ENCODE peak calls at places on chromosomes 5 and 9, in ten cellular contexts. Y is MCF 10A; T is CD4-positive, alpha-beta T cell; H is lower leg skin; E is endothelial cell; M is D721Med; Z is foreskin fibroblast; O is RWPE1; X is omental fat pad; U is AG04450. L is an unnamed sample.

GRCh38 chr5:97750576-97750975 is 567.5 kb upstream of the RIOK2 start:
- DNase-seq in Y (no peak), T (no peak), H (no peak), E (no peak), M (no peak), Z (peak), O (no peak), X (no peak), U (no peak), L (no peak)

GRCh38 chr5:52725065-52725746 is 62.5 kb upstream of the ITGA1 start:
- DNase-seq in Y (peak), T (peak), H (no peak), E (no peak), M (no peak), Z (no peak), O (peak), X (no peak), U (no peak), L (no peak)

GRCh38 chr5:113162770-113163169 is 186.2 kb downstream of the DCP2 start:
- DNase-seq in Y (peak), T (no peak), H (no peak), E (no peak), M (no peak), Z (peak), O (peak), X (peak), U (no peak), L (no peak)

GRCh38 chr5:98109561-98110006 is 663.9 kb upstream of the RGMB start:
- DNase-seq in Y (peak), T (no peak), H (no peak), E (no peak), M (no peak), Z (peak), O (peak), X (no peak), U (peak), L (no peak)

GRCh38 chr9:126398403-126399058 is 71.9 kb downstream of the MVB12B start:
- DNase-seq in Y (peak), T (peak), H (peak), E (peak), M (peak), Z (peak), O (peak), X (peak), U (peak), L (peak)

GRCh38 chr5:147361441-147362175 is 126.8 kb downstream of the STK32A start:
- DNase-seq in Y (no peak), T (no peak), H (no peak), E (no peak), M (no peak), Z (no peak), O (no peak), X (no peak), U (no peak), L (no peak)

GRCh38 chr9:8924529-8924928 is 1125.0 kb upstream of the DMAC1 start:
- DNase-seq in Y (peak), T (no peak), H (no peak), E (no peak), M (no peak), Z (peak), O (no peak), X (no peak), U (no peak), L (no peak)

GRCh38 chr9:86122309-86122708 is 23.0 kb upstream of the GOLM1 start:
- DNase-seq in Y (no peak), T (no peak), H (peak), E (no peak), M (no peak), Z (no peak), O (no peak), X (no peak), U (no peak), L (no peak)

GRCh38 chr5:64165500-64166200 is at the start of gene RNF180:
- DNase-seq in Y (peak), T (no peak), H (peak), E (peak), M (peak), Z (peak), O (peak), X (no peak), U (no peak), L (peak)

GRCh38 chr5:174690256-174690655 is 34.1 kb upstream of the MSX2 start:
- DNase-seq in Y (no peak), T (no peak), H (no peak), E (peak), M (no peak), Z (no peak), O (no peak), X (no peak), U (no peak), L (no peak)

GRCh38 chr9:36400332-36401178 is 486 bp upstream of the RNF38 start:
- DNase-seq in Y (peak), T (peak), H (peak), E (peak), M (peak), Z (peak), O (peak), X (peak), U (no peak), L (peak)
- TF ChIP-seq CTCF in Y (no peak), T (no peak), H (no peak), E (no peak), M (no peak), Z (no peak), O (no peak), X (no peak), U (no peak), L (no peak)

GRCh38 chr9:27645166-27645840 is 72.0 kb upstream of the C9orf72 start:
- DNase-seq in Y (no peak), T (no peak), H (no peak), E (no peak), M (no peak), Z (no peak), O (no peak), X (no peak), U (no peak), L (no peak)
- TF ChIP-seq CTCF in Y (no peak), T (no peak), H (no peak), E (no peak), M (no peak), Z (no peak), O (no peak), X (no peak), U (no peak), L (no peak)

DNA sequence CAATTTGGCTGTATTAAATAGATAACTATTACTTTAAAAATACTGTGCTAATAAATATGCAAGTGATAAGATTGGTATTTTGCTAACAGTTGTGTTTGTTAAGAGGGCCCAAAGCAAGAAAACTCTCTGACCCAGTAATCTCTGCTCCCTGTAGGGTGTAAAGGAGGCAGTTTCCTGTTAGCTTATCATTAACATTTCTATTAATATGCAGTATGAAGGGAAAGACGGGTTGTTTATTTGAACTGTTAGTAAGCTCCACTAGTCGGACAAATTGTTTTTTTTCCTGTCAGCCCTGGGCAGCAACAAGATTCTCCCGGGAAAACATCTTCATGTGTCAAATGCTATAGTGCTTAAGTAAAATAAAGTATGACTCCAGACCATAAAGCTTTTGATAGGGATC is 35.6 kb downstream of the ERP44 start:
- DNase-seq in Y (no peak), T (no peak), H (no peak), E (no peak), M (no peak), Z (no peak), O (no peak), X (no peak), U (no peak), L (no peak)
- TF ChIP-seq CTCF in Y (no peak), T (no peak), H (no peak), E (no peak), M (no peak), Z (no peak), O (no peak), X (no peak), U (no peak), L (no peak)

GRCh38 chr9:20321683-20322082 is 300.6 kb downstream of the MLLT3 start:
- DNase-seq in Y (no peak), T (peak), H (no peak), E (no peak), M (no peak), Z (no peak), O (no peak), X (no peak), U (no peak), L (no peak)

GRCh38 chr9:20322212-20322611 is 300.1 kb downstream of the MLLT3 start:
- DNase-seq in Y (no peak), T (no peak), H (no peak), E (no peak), M (no peak), Z (no peak), O (no peak), X (no peak), U (no peak), L (no peak)

GRCh38 chr9:20331095-20331685 is 291.1 kb downstream of the MLLT3 start:
- DNase-seq in Y (no peak), T (no peak), H (no peak), E (no peak), M (no peak), Z (no peak), O (no peak), X (no peak), U (no peak), L (no peak)

GRCh38 chr9:20330688-20331087 is 291.6 kb downstream of the MLLT3 start:
- DNase-seq in Y (no peak), T (no peak), H (no peak), E (no peak), M (no peak), Z (no peak), O (no peak), X (no peak), U (no peak), L (no peak)

DNA sequence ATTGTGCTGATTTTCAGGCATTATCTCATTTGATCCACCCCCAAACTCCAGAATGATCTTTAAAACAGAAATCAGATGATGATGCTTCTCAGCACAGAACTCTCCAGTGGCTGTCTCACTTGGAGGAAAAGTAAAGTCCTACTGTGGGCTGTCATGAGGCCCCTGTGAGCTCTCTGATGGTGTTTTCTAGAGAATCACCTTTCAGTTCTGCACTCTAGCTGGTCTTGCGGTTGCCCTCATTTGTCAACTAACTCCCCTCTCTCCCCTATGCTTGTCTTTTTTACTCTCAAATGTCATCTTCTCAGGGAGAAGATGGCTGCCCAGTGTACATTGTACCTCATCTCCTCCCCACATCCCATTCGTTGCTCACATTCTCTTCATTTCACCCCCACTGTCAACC is 295.8 kb downstream of the MLLT3 start:
- DNase-seq in Y (no peak), T (no peak), H (no peak), E (no peak), M (no peak), Z (no peak), O (no peak), X (no peak), U (no peak), L (no peak)
- TF ChIP-seq CTCF in Y (no peak), T (no peak), H (no peak), E (no peak), M (no peak), Z (no peak), O (no peak), X (no peak), U (no peak), L (no peak)

GRCh38 chr5:141326088-141326854 is 4.0 kb upstream of the PCDHGA1 start:
- DNase-seq in Y (peak), T (peak), H (no peak), E (peak), M (no peak), Z (peak), O (peak), X (no peak), U (peak), L (no peak)
- TF ChIP-seq CTCF in Y (no peak), T (peak), H (no peak), E (no peak), M (no peak), Z (peak), O (peak), X (no peak), U (peak), L (peak)

GRCh38 chr9:114072181-114073140 is 5.6 kb downstream of the AMBP start:
- DNase-seq in Y (peak), T (no peak), H (no peak), E (no peak), M (no peak), Z (peak), O (no peak), X (no peak), U (no peak), L (no peak)
- TF ChIP-seq CTCF in Y (no peak), T (no peak), H (no peak), E (no peak), M (peak), Z (no peak), O (no peak), X (no peak), U (no peak), L (no peak)

GRCh38 chr5:149961186-149961685 is 678 bp downstream of the SLC26A2 start:
- DNase-seq in Y (peak), T (no peak), H (no peak), E (no peak), M (no peak), Z (no peak), O (no peak), X (no peak), U (no peak), L (no peak)
- TF ChIP-seq CTCF in Y (no peak), T (no peak), H (no peak), E (no peak), M (no peak), Z (no peak), O (no peak), X (no peak), U (no peak), L (no peak)

DNA sequence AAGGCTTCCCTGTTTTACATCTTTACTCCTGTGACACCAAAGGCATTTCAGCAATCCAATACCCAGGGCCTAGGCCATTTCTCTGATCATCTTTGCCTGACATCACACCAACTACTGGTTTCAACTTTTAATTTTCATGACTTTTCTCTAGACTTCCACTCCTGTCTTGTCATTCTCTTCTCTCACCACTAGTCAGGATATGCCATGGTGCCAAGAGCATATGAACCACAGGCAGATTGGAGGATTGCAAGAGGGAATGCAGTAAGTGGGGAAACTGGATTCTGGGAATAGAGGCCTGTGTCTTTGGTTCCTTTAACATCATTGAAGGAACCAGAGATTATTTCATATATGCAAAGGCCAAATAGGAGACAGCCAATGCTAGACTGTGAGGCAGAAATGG is 69.3 kb downstream of the ANKRD31 start:
- DNase-seq in Y (peak), T (no peak), H (no peak), E (no peak), M (no peak), Z (peak), O (peak), X (no peak), U (no peak), L (no peak)
- TF ChIP-seq CTCF in Y (no peak), T (no peak), H (no peak), E (peak), M (peak), Z (no peak), O (no peak), X (no peak), U (peak), L (peak)

L was measured in progenitor cell of endocrine pancreas.